ENCODE peak calls at places on chromosomes 13 and 19, in eight cellular contexts. S is endothelial cell of umbilical vein, P is aorta, X is breast epithelium, R is pancreas, K is hepatocyte, H is dorsolateral prefrontal cortex, Y is adrenal gland. F is an unnamed sample.

GRCh38 chr19:541699-542098 is 2.2 kb upstream of the GZMM start:
- DNase-seq in S (no peak), K (no peak), H (no peak), X (no peak), P (no peak), Y (no peak), R (no peak), F (no peak)

GRCh38 chr19:33998302-33998701 is 174.0 kb upstream of the LSM14A start:
- DNase-seq in X (no peak), R (no peak), S (peak; percentile 11), H (no peak), Y (no peak), K (no peak), P (no peak), F (no peak)

GRCh38 chr19:10604460-10604980 is 17.4 kb upstream of the AP1M2 start:
- DNase-seq in S (peak; percentile 53), Y (peak; percentile 67), R (no peak), P (no peak), H (no peak), X (no peak), K (no peak), F (no peak)

GRCh38 chr19:7679771-7680605 is 645 bp upstream of the TRAPPC5 start:
- DNase-seq in H (no peak), Y (no peak), R (no peak), K (no peak), S (no peak), X (no peak), P (no peak), F (no peak)

GRCh38 chr19:46616631-46617322 is 8.1 kb downstream of the PTGIR start:
- DNase-seq in H (no peak), S (peak; percentile 73), P (peak; percentile 84), K (peak; percentile 83), R (peak; percentile 90), X (peak; percentile 56), Y (peak; percentile 83), F (no peak)

GRCh38 chr13:111911754-111912452 is 155.0 kb upstream of the SOX1 start:
- DNase-seq in K (peak; percentile 1), R (no peak), Y (peak; percentile 30), P (no peak), H (no peak), S (no peak), X (peak; percentile 7), F (peak; percentile 21)

GRCh38 chr19:45472557-45473365 is 5.0 kb downstream of the FOSB start:
- DNase-seq in X (no peak), R (no peak), S (no peak), Y (no peak), P (peak; percentile 88), H (no peak), K (peak; percentile 28), F (no peak)

GRCh38 chr19:18286973-18287635 is 5.7 kb upstream of the JUND start:
- DNase-seq in R (no peak), X (no peak), Y (no peak), S (no peak), K (no peak), P (no peak), H (no peak), F (no peak)

GRCh38 chr13:23463631-23464030 is 30.1 kb upstream of the SACS start:
- DNase-seq in S (no peak), R (no peak), H (no peak), K (no peak), Y (no peak), P (no peak), X (no peak), F (no peak)

GRCh38 chr13:21137696-21138095 is 38.7 kb downstream of the SKA3 start:
- DNase-seq in X (no peak), R (no peak), S (no peak), H (no peak), Y (no peak), P (no peak), K (peak; percentile 8), F (no peak)

GRCh38 chr19:47541507-47541906 is 26.6 kb upstream of the NAPA start:
- DNase-seq in Y (no peak), S (no peak), R (no peak), P (peak; percentile 2), H (no peak), K (no peak), X (no peak), F (no peak)

GRCh38 chr19:49847731-49848696 is 2.9 kb upstream of the PTOV1 start:
- DNase-seq in S (no peak), K (no peak), R (no peak), H (no peak), X (no peak), P (no peak), Y (no peak), F (no peak)

GRCh38 chr19:17454579-17454978 is 6.1 kb upstream of the TMEM221 start:
- DNase-seq in S (no peak), R (no peak), K (no peak), X (no peak), Y (no peak), P (no peak), H (no peak), F (no peak)

GRCh38 chr19:18601875-18602274 is 4.7 kb downstream of the CRLF1 start:
- DNase-seq in R (no peak), H (no peak), S (no peak), X (no peak), K (no peak), P (no peak), Y (no peak), F (no peak)

GRCh38 chr13:41007359-41008118 is 11.6 kb downstream of the ELF1 start:
- DNase-seq in P (no peak), R (no peak), H (no peak), Y (no peak), S (no peak), X (no peak), K (no peak), F (no peak)

GRCh38 chr19:2478324-2478755 is 2.4 kb downstream of the GADD45B start:
- DNase-seq in Y (peak; percentile 75), P (peak; percentile 83), X (peak; percentile 89), R (peak; percentile 74), H (peak; percentile 67), K (peak; percentile 78), S (peak; percentile 60), F (peak; percentile 73)

GRCh38 chr19:49585023-49585422 is 3.9 kb downstream of the PRRG2 start:
- DNase-seq in X (no peak), H (no peak), K (peak; percentile 16), Y (no peak), S (no peak), R (no peak), P (no peak), F (no peak)

GRCh38 chr19:16233836-16234551 is 36.3 kb downstream of the AP1M1 start:
- DNase-seq in K (no peak), P (no peak), R (no peak), S (no peak), H (no peak), Y (no peak), X (no peak), F (no peak)

GRCh38 chr13:113651511-113652403 is 6.2 kb downstream of the ATP4B start:
- DNase-seq in P (peak; percentile 63), Y (no peak), K (no peak), H (peak; percentile 35), R (peak; percentile 54), X (no peak), S (no peak), F (no peak)

GRCh38 chr13:38763446-38764381 is 76.8 kb downstream of the FREM2 start:
- DNase-seq in P (no peak), K (peak; percentile 68), X (no peak), S (peak; percentile 22), Y (no peak), R (no peak), H (no peak), F (no peak)

GRCh38 chr19:50861025-50861424 is 6.3 kb downstream of the KLK3 start:
- DNase-seq in S (no peak), K (no peak), Y (no peak), P (no peak), H (no peak), R (no peak), X (no peak), F (no peak)
- H3K4me3 ChIP-seq in S (no peak overlapping the region), K (no peak overlapping the region), Y (no peak overlapping the region), P (no peak overlapping the region), H (no peak overlapping the region), R (no peak overlapping the region), X (no peak overlapping the region), F (no peak overlapping the region)

GRCh38 chr19:30492581-30492980 is 120.4 kb downstream of the ZNF536 start:
- DNase-seq in K (no peak), H (no peak), X (no peak), Y (no peak), R (no peak), P (no peak), S (no peak), F (no peak)
- H3K27ac ChIP-seq in K (no peak overlapping the region), H (peak overlapping the region; percentile 27), X (no peak overlapping the region), Y (no peak overlapping the region), R (no peak overlapping the region), P (no peak overlapping the region), S (no peak overlapping the region), F (no peak overlapping the region)

GRCh38 chr19:23762548-23762883 is 3.8 kb upstream of the ZNF681 start:
- DNase-seq in X (no peak), Y (no peak), H (no peak), P (no peak), K (no peak), R (no peak), S (no peak), F (no peak)
- H3K4me3 ChIP-seq in X (peak overlapping the region; percentile 62), Y (no peak overlapping the region), H (peak overlapping the region; percentile 95), P (peak overlapping the region; percentile 53), K (peak overlapping the region; percentile 86), R (peak overlapping the region; percentile 73), S (no peak overlapping the region), F (no peak overlapping the region)

GRCh38 chr13:98300956-98301641 is 124.0 kb upstream of the RNF113B start:
- DNase-seq in R (no peak), K (peak; percentile 57), P (no peak), X (peak; percentile 76), H (no peak), Y (no peak), S (peak; percentile 46), F (no peak)
- H3K27ac ChIP-seq in R (no peak overlapping the region), K (peak overlapping the region; percentile 69), P (no peak overlapping the region), X (peak overlapping the region; percentile 50), H (no peak overlapping the region), Y (no peak overlapping the region), S (no peak overlapping the region), F (peak overlapping the region; percentile 72)

GRCh38 chr13:25874907-25875306 is 176.9 kb downstream of the SHISA2 start:
- DNase-seq in H (no peak), X (no peak), Y (no peak), K (no peak), P (no peak), R (no peak), S (no peak), F (no peak)
- H3K4me3 ChIP-seq in H (no peak overlapping the region), X (no peak overlapping the region), Y (no peak overlapping the region), K (no peak overlapping the region), P (no peak overlapping the region), R (no peak overlapping the region), S (no peak overlapping the region), F (no peak overlapping the region)

GRCh38 chr13:99311137-99311536 is 3.9 kb upstream of the GPR183 start:
- DNase-seq in P (no peak), S (no peak), Y (no peak), X (no peak), R (no peak), K (no peak), H (no peak), F (no peak)
- H3K27ac ChIP-seq in P (no peak overlapping the region), S (no peak overlapping the region), Y (peak overlapping the region; percentile 85), X (peak overlapping the region; percentile 88), R (no peak overlapping the region), K (peak overlapping the region; percentile 53), H (no peak overlapping the region), F (no peak overlapping the region)